ENCODE peak calls at places on chromosomes 1 and 21, in six cellular contexts. One of them, this sample, is unnamed.

GRCh38 chr1:162080472-162081015 is 11.1 kb downstream of the NOS1AP start:
- DNase-seq in breast epithelium: no peak
- DNase-seq in spleen: no peak
- DNase-seq in HCT116: no peak
- DNase-seq in K562: no peak
- DNase-seq in sigmoid colon: no peak
- DNase-seq in this sample: no peak

GRCh38 chr1:151009206-151009587 is 948 bp downstream of the PRUNE1 start:
- DNase-seq in sigmoid colon: no peak
- DNase-seq in spleen: no peak
- DNase-seq in breast epithelium: no peak
- DNase-seq in K562: peak; percentile 55
- DNase-seq in HCT116: no peak
- DNase-seq in this sample: no peak

GRCh38 chr1:41672641-41673313 is 188.3 kb upstream of the EDN2 start:
- DNase-seq in breast epithelium: no peak
- DNase-seq in spleen: peak; percentile 68
- DNase-seq in HCT116: no peak
- DNase-seq in sigmoid colon: no peak
- DNase-seq in K562: no peak
- DNase-seq in this sample: no peak

GRCh38 chr1:221961532-221962292 is 219.8 kb upstream of the DUSP10 start:
- DNase-seq in sigmoid colon: no peak
- DNase-seq in HCT116: peak; percentile 44
- DNase-seq in spleen: no peak
- DNase-seq in K562: peak; percentile 70
- DNase-seq in breast epithelium: no peak
- DNase-seq in this sample: no peak

GRCh38 chr1:201527879-201528278 is 11.0 kb upstream of the NAV1 start:
- DNase-seq in breast epithelium: no peak
- DNase-seq in sigmoid colon: no peak
- DNase-seq in spleen: no peak
- DNase-seq in K562: no peak
- DNase-seq in HCT116: no peak
- DNase-seq in this sample: no peak

GRCh38 chr1:228736844-228737415 is 1.7 kb downstream of the RHOU start:
- DNase-seq in K562: no peak
- DNase-seq in spleen: no peak
- DNase-seq in sigmoid colon: no peak
- DNase-seq in breast epithelium: no peak
- DNase-seq in HCT116: no peak
- DNase-seq in this sample: no peak

GRCh38 chr1:220391426-220391825 is 119.2 kb upstream of the RAB3GAP2 start:
- DNase-seq in HCT116: no peak
- DNase-seq in spleen: no peak
- DNase-seq in K562: no peak
- DNase-seq in sigmoid colon: no peak
- DNase-seq in breast epithelium: no peak
- DNase-seq in this sample: no peak

GRCh38 chr21:31205412-31205811 is 138.6 kb downstream of the TIAM1 start:
- DNase-seq in breast epithelium: no peak
- DNase-seq in sigmoid colon: no peak
- DNase-seq in HCT116: no peak
- DNase-seq in K562: no peak
- DNase-seq in spleen: no peak
- DNase-seq in this sample: no peak

GRCh38 chr1:6614019-6614952 is 755 bp downstream of the PHF13 start:
- DNase-seq in sigmoid colon: peak; percentile 82
- DNase-seq in K562: peak; percentile 91
- DNase-seq in HCT116: no peak
- DNase-seq in breast epithelium: no peak
- DNase-seq in spleen: peak; percentile 94
- DNase-seq in this sample: peak; percentile 66

GRCh38 chr1:114083186-114083585 is 70.5 kb downstream of the SYT6 start:
- DNase-seq in breast epithelium: no peak
- DNase-seq in K562: no peak
- DNase-seq in HCT116: no peak
- DNase-seq in spleen: no peak
- DNase-seq in sigmoid colon: no peak
- DNase-seq in this sample: no peak

GRCh38 chr1:223747838-223748335 is 35.5 kb downstream of the CAPN2 start:
- DNase-seq in HCT116: no peak
- DNase-seq in breast epithelium: no peak
- DNase-seq in sigmoid colon: no peak
- DNase-seq in spleen: no peak
- DNase-seq in K562: no peak
- DNase-seq in this sample: no peak

DNA sequence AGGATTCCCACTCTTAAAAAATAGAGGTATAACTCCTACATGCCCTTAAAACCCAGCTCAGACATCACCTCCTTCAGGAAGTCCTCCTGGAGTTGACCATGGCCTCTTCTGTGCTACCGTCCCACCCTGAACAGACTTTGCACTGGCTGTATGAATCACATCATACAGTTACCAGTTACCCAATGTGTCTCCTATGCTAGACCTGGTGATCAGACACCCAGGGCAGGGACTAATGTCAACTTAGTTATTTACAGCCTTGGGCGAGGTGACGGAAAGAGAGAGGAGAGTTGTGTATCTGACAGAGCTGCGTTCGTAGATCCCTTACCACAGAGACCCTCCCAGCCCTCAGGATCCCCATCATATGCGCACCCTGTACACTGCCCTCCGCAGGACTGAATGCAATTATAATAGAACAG is 72.7 kb downstream of the SLC66A1 start:
- DNase-seq in sigmoid colon: no peak
- DNase-seq in breast epithelium: no peak
- DNase-seq in spleen: no peak
- DNase-seq in HCT116: no peak
- DNase-seq in K562: no peak
- DNase-seq in this sample: no peak
- TF ChIP-seq POLR2AphosphoS5 in sigmoid colon: no peak
- TF ChIP-seq POLR2AphosphoS5 in breast epithelium: no peak
- TF ChIP-seq POLR2AphosphoS5 in spleen: no peak
- TF ChIP-seq POLR2AphosphoS5 in HCT116: no peak
- TF ChIP-seq POLR2AphosphoS5 in K562: no peak
- TF ChIP-seq POLR2AphosphoS5 in this sample: no peak

GRCh38 chr1:241551759-241552638 is 19.8 kb downstream of the KMO start:
- DNase-seq in spleen: peak; percentile 88
- DNase-seq in breast epithelium: no peak
- DNase-seq in sigmoid colon: peak; percentile 68
- DNase-seq in HCT116: no peak
- DNase-seq in K562: peak; percentile 79
- DNase-seq in this sample: no peak
- TF ChIP-seq POLR2A in spleen: peak; percentile 77
- TF ChIP-seq POLR2A in breast epithelium: no peak
- TF ChIP-seq POLR2A in sigmoid colon: no peak
- TF ChIP-seq POLR2A in HCT116: no peak
- TF ChIP-seq POLR2A in K562: peak; percentile 32
- TF ChIP-seq POLR2A in this sample: peak; percentile 48

DNA sequence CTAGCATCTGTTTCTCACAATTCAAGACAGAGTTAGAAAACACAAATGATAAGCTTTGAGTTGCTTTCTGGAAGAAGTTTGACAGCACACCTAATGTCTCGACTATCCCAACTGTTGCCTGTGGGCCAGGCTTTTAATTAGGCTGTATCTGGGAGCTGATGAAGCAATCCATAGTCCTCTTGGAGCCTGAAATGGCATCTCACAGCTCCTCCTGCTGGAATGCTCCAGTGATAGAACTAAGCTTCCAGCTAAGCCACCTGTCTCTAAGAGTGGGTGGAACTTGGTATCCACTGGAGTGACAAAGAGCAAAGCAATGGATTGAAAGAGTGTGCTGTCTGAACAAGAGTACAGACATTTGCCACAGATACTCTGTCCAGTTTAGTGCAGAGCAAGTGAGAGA is 605.3 kb upstream of the NR5A2 start:
- DNase-seq in HCT116: peak; percentile 40
- DNase-seq in breast epithelium: no peak
- DNase-seq in sigmoid colon: no peak
- DNase-seq in spleen: no peak
- DNase-seq in K562: no peak
- DNase-seq in this sample: peak; percentile 21
- TF ChIP-seq CTCF in HCT116: peak; percentile 63
- TF ChIP-seq CTCF in breast epithelium: no peak
- TF ChIP-seq CTCF in sigmoid colon: no peak
- TF ChIP-seq CTCF in spleen: no peak
- TF ChIP-seq CTCF in K562: no peak
- TF ChIP-seq CTCF in this sample: no peak

GRCh38 chr1:182229907-182230522 is 161.6 kb downstream of the GLUL start:
- DNase-seq in sigmoid colon: no peak
- DNase-seq in HCT116: no peak
- DNase-seq in spleen: no peak
- DNase-seq in K562: no peak
- DNase-seq in breast epithelium: no peak
- DNase-seq in this sample: no peak

GRCh38 chr1:182226618-182227017 is 165.0 kb downstream of the GLUL start:
- DNase-seq in sigmoid colon: no peak
- DNase-seq in spleen: no peak
- DNase-seq in K562: no peak
- DNase-seq in HCT116: no peak
- DNase-seq in breast epithelium: no peak
- DNase-seq in this sample: no peak

GRCh38 chr1:182229451-182229850 is 162.1 kb downstream of the GLUL start:
- DNase-seq in HCT116: no peak
- DNase-seq in spleen: no peak
- DNase-seq in sigmoid colon: no peak
- DNase-seq in K562: no peak
- DNase-seq in breast epithelium: no peak
- DNase-seq in this sample: no peak

DNA sequence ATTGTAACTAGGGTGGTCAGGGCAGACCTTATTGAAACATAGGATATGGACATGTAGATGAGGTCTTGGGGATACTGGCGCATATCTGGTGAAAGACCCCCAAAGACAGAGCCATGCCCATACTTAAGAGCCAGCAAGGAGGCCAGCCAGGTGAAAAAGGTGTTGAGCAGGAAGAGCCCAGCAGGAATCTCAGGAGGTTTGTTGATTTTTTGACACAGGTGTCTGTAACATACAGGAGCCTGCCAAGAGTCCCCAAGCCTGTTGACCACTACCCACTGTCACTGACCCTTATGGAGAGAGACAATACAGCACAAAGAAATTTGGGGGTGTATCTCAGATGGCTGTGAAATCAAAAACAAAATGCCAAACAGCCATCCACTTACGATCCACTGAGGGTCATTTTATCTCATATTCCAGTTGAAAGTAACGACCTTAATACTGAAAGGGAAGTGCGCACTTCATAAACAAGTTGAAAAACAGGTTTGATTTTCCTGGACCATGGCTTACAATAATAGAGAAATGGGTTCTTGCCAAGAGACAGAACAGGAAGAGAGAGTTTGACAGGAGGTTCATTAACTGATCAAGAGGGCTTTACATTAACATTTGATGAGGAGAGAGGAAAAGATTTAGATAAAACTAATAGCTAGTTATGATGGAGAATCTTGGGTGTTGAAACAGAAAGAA is 163.6 kb downstream of the GLUL start:
- DNase-seq in HCT116: no peak
- DNase-seq in breast epithelium: no peak
- DNase-seq in spleen: no peak
- DNase-seq in sigmoid colon: no peak
- DNase-seq in K562: no peak
- DNase-seq in this sample: no peak
- TF ChIP-seq POLR2AphosphoS5 in HCT116: no peak
- TF ChIP-seq POLR2AphosphoS5 in breast epithelium: no peak
- TF ChIP-seq POLR2AphosphoS5 in spleen: no peak
- TF ChIP-seq POLR2AphosphoS5 in sigmoid colon: no peak
- TF ChIP-seq POLR2AphosphoS5 in K562: no peak
- TF ChIP-seq POLR2AphosphoS5 in this sample: no peak

GRCh38 chr1:14949836-14950674 is 203.5 kb upstream of the TMEM51 start:
- DNase-seq in spleen: no peak
- DNase-seq in breast epithelium: no peak
- DNase-seq in HCT116: no peak
- DNase-seq in K562: no peak
- DNase-seq in sigmoid colon: no peak
- DNase-seq in this sample: no peak
- TF ChIP-seq POLR2A in spleen: no peak
- TF ChIP-seq POLR2A in breast epithelium: no peak
- TF ChIP-seq POLR2A in HCT116: no peak
- TF ChIP-seq POLR2A in K562: no peak
- TF ChIP-seq POLR2A in sigmoid colon: no peak
- TF ChIP-seq POLR2A in this sample: no peak

GRCh38 chr21:42159560-42160110 is 59.3 kb upstream of the ABCG1 start:
- DNase-seq in K562: no peak
- DNase-seq in HCT116: no peak
- DNase-seq in sigmoid colon: peak; percentile 39
- DNase-seq in spleen: no peak
- DNase-seq in breast epithelium: no peak
- DNase-seq in this sample: no peak

GRCh38 chr21:42160111-42160949 is 58.6 kb upstream of the ABCG1 start:
- DNase-seq in spleen: peak; percentile 72
- DNase-seq in sigmoid colon: peak; percentile 48
- DNase-seq in breast epithelium: no peak
- DNase-seq in K562: no peak
- DNase-seq in HCT116: no peak
- DNase-seq in this sample: no peak

GRCh38 chr21:42161957-42162681 is 56.8 kb upstream of the ABCG1 start:
- DNase-seq in spleen: no peak
- DNase-seq in sigmoid colon: no peak
- DNase-seq in K562: no peak
- DNase-seq in HCT116: no peak
- DNase-seq in breast epithelium: no peak
- DNase-seq in this sample: no peak

GRCh38 chr21:42161401-42161956 is 57.5 kb upstream of the ABCG1 start:
- DNase-seq in sigmoid colon: no peak
- DNase-seq in spleen: no peak
- DNase-seq in K562: no peak
- DNase-seq in HCT116: no peak
- DNase-seq in breast epithelium: no peak
- DNase-seq in this sample: no peak

GRCh38 chr21:42160950-42161225 is 58.1 kb upstream of the ABCG1 start:
- DNase-seq in breast epithelium: no peak
- DNase-seq in sigmoid colon: peak; percentile 19
- DNase-seq in K562: no peak
- DNase-seq in spleen: no peak
- DNase-seq in HCT116: no peak
- DNase-seq in this sample: peak; percentile 15
- TF ChIP-seq CTCF in breast epithelium: no peak
- TF ChIP-seq CTCF in sigmoid colon: no peak
- TF ChIP-seq CTCF in K562: no peak
- TF ChIP-seq CTCF in spleen: no peak
- TF ChIP-seq CTCF in HCT116: no peak
- TF ChIP-seq CTCF in this sample: no peak

GRCh38 chr1:7761103-7761502 is 10.0 kb upstream of the VAMP3 start:
- DNase-seq in spleen: no peak
- DNase-seq in K562: peak; percentile 46
- DNase-seq in sigmoid colon: no peak
- DNase-seq in HCT116: no peak
- DNase-seq in breast epithelium: no peak
- DNase-seq in this sample: no peak

GRCh38 chr1:7755448-7755847 is 15.6 kb upstream of the VAMP3 start:
- DNase-seq in spleen: no peak
- DNase-seq in sigmoid colon: no peak
- DNase-seq in HCT116: no peak
- DNase-seq in breast epithelium: no peak
- DNase-seq in K562: peak; percentile 44
- DNase-seq in this sample: no peak

DNA sequence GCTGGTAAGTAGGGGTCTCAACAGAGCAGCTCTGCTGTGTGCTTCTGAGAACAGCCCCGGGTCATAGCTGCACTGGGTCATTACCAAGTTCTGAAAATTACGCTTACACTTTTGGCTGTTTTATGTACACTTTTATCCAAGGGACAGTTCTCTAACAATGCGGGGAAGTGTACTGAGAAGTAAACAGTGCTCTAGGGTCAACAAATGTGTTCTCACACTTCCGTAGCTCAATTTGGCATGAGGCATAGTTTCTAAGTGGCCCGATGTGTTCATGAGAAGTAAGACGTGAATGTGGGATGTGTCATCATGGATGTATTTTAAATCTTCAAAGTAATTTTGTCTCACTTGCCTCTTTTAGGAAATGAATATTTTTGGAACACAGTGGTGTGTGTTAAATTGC is 10.9 kb upstream of the VAMP3 start:
- DNase-seq in HCT116: no peak
- DNase-seq in spleen: no peak
- DNase-seq in K562: no peak
- DNase-seq in sigmoid colon: no peak
- DNase-seq in breast epithelium: no peak
- DNase-seq in this sample: no peak
- TF ChIP-seq POLR2AphosphoS5 in HCT116: no peak
- TF ChIP-seq POLR2AphosphoS5 in spleen: no peak
- TF ChIP-seq POLR2AphosphoS5 in K562: no peak
- TF ChIP-seq POLR2AphosphoS5 in sigmoid colon: no peak
- TF ChIP-seq POLR2AphosphoS5 in breast epithelium: no peak
- TF ChIP-seq POLR2AphosphoS5 in this sample: peak; percentile 12